ENCODE peak calls at places on chromosomes 12 and 14, in six cellular contexts. One of them, this sample, is unnamed. For H3K9me3, the result is how much of the 10 kb centered on the place peaks cover.

GRCh38 chr14:102878970-102879460 is 43.4 kb upstream of the AMN start:
- DNase-seq in stomach: no peak
- DNase-seq in Peyer's patch: no peak
- DNase-seq in HAP-1: no peak
- DNase-seq in upper lobe of right lung: no peak
- DNase-seq in left ventricle myocardium inferior: no peak
- DNase-seq in this sample: no peak

GRCh38 chr12:87866602-87867292 is 162.5 kb downstream of the C12orf50 start:
- DNase-seq in stomach: no peak
- DNase-seq in Peyer's patch: no peak
- DNase-seq in HAP-1: peak
- DNase-seq in upper lobe of right lung: no peak
- DNase-seq in left ventricle myocardium inferior: no peak
- DNase-seq in this sample: no peak

GRCh38 chr14:78701246-78701645 is 531.1 kb downstream of the NRXN3 start:
- DNase-seq in stomach: no peak
- DNase-seq in Peyer's patch: no peak
- DNase-seq in HAP-1: no peak
- DNase-seq in upper lobe of right lung: no peak
- DNase-seq in left ventricle myocardium inferior: no peak
- DNase-seq in this sample: no peak

GRCh38 chr14:94628578-94628977 is 16.4 kb downstream of the SERPINA3 start:
- DNase-seq in stomach: no peak
- DNase-seq in Peyer's patch: no peak
- DNase-seq in HAP-1: no peak
- DNase-seq in upper lobe of right lung: no peak
- DNase-seq in left ventricle myocardium inferior: no peak
- DNase-seq in this sample: no peak

GRCh38 chr12:47527816-47528215 is 178.0 kb downstream of the RPAP3 start:
- DNase-seq in stomach: no peak
- DNase-seq in Peyer's patch: no peak
- DNase-seq in HAP-1: no peak
- DNase-seq in upper lobe of right lung: no peak
- DNase-seq in left ventricle myocardium inferior: no peak
- DNase-seq in this sample: no peak

GRCh38 chr14:71190691-71191090 is 283.4 kb downstream of the PCNX1 start:
- DNase-seq in stomach: no peak
- DNase-seq in Peyer's patch: no peak
- DNase-seq in HAP-1: peak
- DNase-seq in upper lobe of right lung: no peak
- DNase-seq in left ventricle myocardium inferior: no peak
- DNase-seq in this sample: no peak

GRCh38 chr12:128820723-128821432 is 2.9 kb downstream of the SLC15A4 start:
- DNase-seq in stomach: peak
- DNase-seq in Peyer's patch: peak
- DNase-seq in HAP-1: no peak
- DNase-seq in upper lobe of right lung: no peak
- DNase-seq in left ventricle myocardium inferior: peak
- DNase-seq in this sample: no peak

GRCh38 chr12:27342551-27342950 is 9.9 kb downstream of the BMAL2 start:
- DNase-seq in stomach: no peak
- DNase-seq in Peyer's patch: no peak
- DNase-seq in HAP-1: no peak
- DNase-seq in upper lobe of right lung: no peak
- DNase-seq in left ventricle myocardium inferior: no peak
- DNase-seq in this sample: no peak

GRCh38 chr12:53050426-53051057 is 677 bp downstream of the TNS2 start:
- DNase-seq in stomach: peak
- DNase-seq in Peyer's patch: no peak
- DNase-seq in HAP-1: no peak
- DNase-seq in upper lobe of right lung: no peak
- DNase-seq in left ventricle myocardium inferior: no peak
- DNase-seq in this sample: no peak

GRCh38 chr12:916240-916639 is 33.3 kb downstream of the RAD52 start:
- DNase-seq in stomach: no peak
- DNase-seq in Peyer's patch: peak
- DNase-seq in HAP-1: no peak
- DNase-seq in upper lobe of right lung: no peak
- DNase-seq in left ventricle myocardium inferior: peak
- DNase-seq in this sample: no peak

GRCh38 chr12:122866379-122866778 is 29.5 kb downstream of the VPS37B start:
- DNase-seq in stomach: peak
- DNase-seq in Peyer's patch: no peak
- DNase-seq in HAP-1: no peak
- DNase-seq in upper lobe of right lung: peak
- DNase-seq in left ventricle myocardium inferior: no peak
- DNase-seq in this sample: no peak

GRCh38 chr14:76333664-76334063 is 42.3 kb upstream of the ESRRB start:
- DNase-seq in stomach: no peak
- DNase-seq in Peyer's patch: no peak
- DNase-seq in HAP-1: no peak
- DNase-seq in upper lobe of right lung: peak
- DNase-seq in left ventricle myocardium inferior: no peak
- DNase-seq in this sample: no peak

GRCh38 chr14:20622816-20623291 is 18.6 kb downstream of the OR6S1 start:
- DNase-seq in stomach: no peak
- DNase-seq in Peyer's patch: no peak
- DNase-seq in HAP-1: no peak
- DNase-seq in upper lobe of right lung: peak
- DNase-seq in left ventricle myocardium inferior: no peak
- DNase-seq in this sample: no peak

GRCh38 chr14:61262082-61262481 is 19.1 kb downstream of the TMEM30B start:
- DNase-seq in stomach: no peak
- DNase-seq in Peyer's patch: no peak
- DNase-seq in HAP-1: no peak
- DNase-seq in upper lobe of right lung: no peak
- DNase-seq in left ventricle myocardium inferior: no peak
- DNase-seq in this sample: no peak

GRCh38 chr12:50690923-50691322 is 73.0 kb upstream of the ATF1 start:
- DNase-seq in stomach: no peak
- DNase-seq in Peyer's patch: no peak
- DNase-seq in HAP-1: peak
- DNase-seq in upper lobe of right lung: no peak
- DNase-seq in left ventricle myocardium inferior: peak
- DNase-seq in this sample: peak

GRCh38 chr12:50537538-50537919 is 32.7 kb downstream of the DIP2B start:
- DNase-seq in stomach: no peak
- DNase-seq in Peyer's patch: no peak
- DNase-seq in HAP-1: no peak
- DNase-seq in upper lobe of right lung: no peak
- DNase-seq in left ventricle myocardium inferior: no peak
- DNase-seq in this sample: no peak

GRCh38 chr12:91687052-91688017 is 458.3 kb downstream of the BTG1 start:
- DNase-seq in stomach: no peak
- DNase-seq in Peyer's patch: no peak
- DNase-seq in HAP-1: no peak
- DNase-seq in upper lobe of right lung: no peak
- DNase-seq in left ventricle myocardium inferior: no peak
- DNase-seq in this sample: no peak

GRCh38 chr12:65649126-65649525 is 175.2 kb upstream of the HMGA2 start:
- DNase-seq in stomach: no peak
- DNase-seq in Peyer's patch: no peak
- DNase-seq in HAP-1: no peak
- DNase-seq in upper lobe of right lung: no peak
- DNase-seq in left ventricle myocardium inferior: no peak
- DNase-seq in this sample: no peak

GRCh38 chr12:121975029-121975428 is 46.7 kb upstream of the BCL7A start:
- DNase-seq in stomach: no peak
- DNase-seq in Peyer's patch: no peak
- DNase-seq in HAP-1: no peak
- DNase-seq in upper lobe of right lung: no peak
- DNase-seq in left ventricle myocardium inferior: no peak
- DNase-seq in this sample: no peak

GRCh38 chr14:101740981-101741380 is 20.5 kb upstream of the PPP2R5C start:
- DNase-seq in stomach: no peak
- DNase-seq in Peyer's patch: no peak
- DNase-seq in HAP-1: no peak
- DNase-seq in upper lobe of right lung: no peak
- DNase-seq in left ventricle myocardium inferior: no peak
- DNase-seq in this sample: no peak

GRCh38 chr14:102980409-102980810 is 57.9 kb downstream of the AMN start:
- DNase-seq in stomach: no peak
- DNase-seq in Peyer's patch: no peak
- DNase-seq in HAP-1: no peak
- DNase-seq in upper lobe of right lung: no peak
- DNase-seq in left ventricle myocardium inferior: no peak
- DNase-seq in this sample: no peak

GRCh38 chr12:27191531-27191930 is 52.6 kb upstream of the STK38L start:
- DNase-seq in stomach: no peak
- DNase-seq in Peyer's patch: no peak
- DNase-seq in HAP-1: no peak
- DNase-seq in upper lobe of right lung: no peak
- DNase-seq in left ventricle myocardium inferior: no peak
- DNase-seq in this sample: no peak

GRCh38 chr12:125079943-125080645 is 14.9 kb downstream of the AACS start:
- DNase-seq in stomach: no peak
- DNase-seq in Peyer's patch: no peak
- DNase-seq in HAP-1: no peak
- DNase-seq in upper lobe of right lung: peak
- DNase-seq in left ventricle myocardium inferior: peak
- DNase-seq in this sample: peak

GRCh38 chr14:35985504-35986218 is 159.5 kb downstream of the BRMS1L start:
- DNase-seq in stomach: no peak
- DNase-seq in Peyer's patch: no peak
- DNase-seq in HAP-1: no peak
- DNase-seq in upper lobe of right lung: no peak
- DNase-seq in left ventricle myocardium inferior: no peak
- DNase-seq in this sample: no peak

GRCh38 chr12:129606239-129606638 is 297.6 kb downstream of the TMEM132D start:
- DNase-seq in stomach: no peak
- DNase-seq in Peyer's patch: no peak
- DNase-seq in HAP-1: no peak
- DNase-seq in upper lobe of right lung: no peak
- DNase-seq in left ventricle myocardium inferior: no peak
- DNase-seq in this sample: peak

GRCh38 chr12:3658327-3659163 is 94.4 kb downstream of the CRACR2A start:
- DNase-seq in stomach: peak
- DNase-seq in Peyer's patch: no peak
- DNase-seq in HAP-1: peak
- DNase-seq in upper lobe of right lung: no peak
- DNase-seq in left ventricle myocardium inferior: no peak
- DNase-seq in this sample: no peak

GRCh38 chr12:124346425-124347168 is 51.7 kb downstream of the RFLNA start:
- DNase-seq in stomach: no peak
- DNase-seq in Peyer's patch: no peak
- DNase-seq in HAP-1: no peak
- DNase-seq in upper lobe of right lung: no peak
- DNase-seq in left ventricle myocardium inferior: no peak
- DNase-seq in this sample: no peak

GRCh38 chr12:122366685-122367475 is 55.6 kb downstream of the CLIP1 start:
- DNase-seq in stomach: no peak
- DNase-seq in Peyer's patch: no peak
- DNase-seq in HAP-1: no peak
- DNase-seq in upper lobe of right lung: no peak
- DNase-seq in left ventricle myocardium inferior: no peak
- DNase-seq in this sample: peak

GRCh38 chr12:116916714-116917114 is 6.0 kb downstream of the FBXW8 start:
- DNase-seq in stomach: peak
- DNase-seq in Peyer's patch: no peak
- DNase-seq in HAP-1: peak
- DNase-seq in upper lobe of right lung: peak
- DNase-seq in left ventricle myocardium inferior: no peak
- DNase-seq in this sample: no peak

GRCh38 chr12:8698132-8698829 is 490 bp downstream of the RIMKLB start:
- DNase-seq in stomach: peak
- DNase-seq in Peyer's patch: peak
- DNase-seq in HAP-1: peak
- DNase-seq in upper lobe of right lung: peak
- DNase-seq in left ventricle myocardium inferior: peak
- DNase-seq in this sample: peak

GRCh38 chr14:95577875-95578274 is 43.0 kb downstream of the GLRX5 start:
- DNase-seq in stomach: no peak
- DNase-seq in Peyer's patch: no peak
- DNase-seq in HAP-1: no peak
- DNase-seq in upper lobe of right lung: no peak
- DNase-seq in left ventricle myocardium inferior: no peak
- DNase-seq in this sample: no peak

GRCh38 chr12:79707830-79708229 is 17.1 kb upstream of the PAWR start:
- DNase-seq in stomach: no peak
- DNase-seq in Peyer's patch: no peak
- DNase-seq in HAP-1: no peak
- DNase-seq in upper lobe of right lung: no peak
- DNase-seq in left ventricle myocardium inferior: no peak
- DNase-seq in this sample: no peak

GRCh38 chr12:126989532-126989931 is 1277.4 kb upstream of the TMEM132C start:
- DNase-seq in stomach: no peak
- DNase-seq in Peyer's patch: no peak
- DNase-seq in HAP-1: no peak
- DNase-seq in upper lobe of right lung: no peak
- DNase-seq in left ventricle myocardium inferior: no peak
- DNase-seq in this sample: no peak
- H3K9me3 ChIP-seq in stomach: under half
- H3K9me3 ChIP-seq in Peyer's patch: under half
- H3K9me3 ChIP-seq in HAP-1: under half
- H3K9me3 ChIP-seq in upper lobe of right lung: under half
- H3K9me3 ChIP-seq in left ventricle myocardium inferior: under half
- H3K9me3 ChIP-seq in this sample: under half

GRCh38 chr14:24678801-24679247 is 44.8 kb upstream of the GZMB start:
- DNase-seq in stomach: peak
- DNase-seq in Peyer's patch: peak
- DNase-seq in HAP-1: peak
- DNase-seq in upper lobe of right lung: peak
- DNase-seq in left ventricle myocardium inferior: peak
- DNase-seq in this sample: peak
- H3K9me3 ChIP-seq in stomach: under half
- H3K9me3 ChIP-seq in Peyer's patch: under half
- H3K9me3 ChIP-seq in HAP-1: under half
- H3K9me3 ChIP-seq in upper lobe of right lung: under half
- H3K9me3 ChIP-seq in left ventricle myocardium inferior: under half
- H3K9me3 ChIP-seq in this sample: under half

GRCh38 chr14:105929327-105930081 is 403.1 kb downstream of the TMEM121 start:
- DNase-seq in stomach: no peak
- DNase-seq in Peyer's patch: no peak
- DNase-seq in HAP-1: no peak
- DNase-seq in upper lobe of right lung: peak
- DNase-seq in left ventricle myocardium inferior: no peak
- DNase-seq in this sample: no peak
- H3K9me3 ChIP-seq in stomach: under half
- H3K9me3 ChIP-seq in Peyer's patch: under half
- H3K9me3 ChIP-seq in HAP-1: under half
- H3K9me3 ChIP-seq in upper lobe of right lung: under half
- H3K9me3 ChIP-seq in left ventricle myocardium inferior: under half
- H3K9me3 ChIP-seq in this sample: under half

GRCh38 chr12:132923356-132923909 is 32.7 kb downstream of the ZNF605 start:
- DNase-seq in stomach: no peak
- DNase-seq in Peyer's patch: no peak
- DNase-seq in HAP-1: no peak
- DNase-seq in upper lobe of right lung: no peak
- DNase-seq in left ventricle myocardium inferior: no peak
- DNase-seq in this sample: no peak
- H3K9me3 ChIP-seq in stomach: half or more
- H3K9me3 ChIP-seq in Peyer's patch: under half
- H3K9me3 ChIP-seq in HAP-1: under half
- H3K9me3 ChIP-seq in upper lobe of right lung: half or more
- H3K9me3 ChIP-seq in left ventricle myocardium inferior: half or more
- H3K9me3 ChIP-seq in this sample: under half

GRCh38 chr12:31880340-31880739 is 78.9 kb upstream of the RESF1 start:
- DNase-seq in stomach: no peak
- DNase-seq in Peyer's patch: no peak
- DNase-seq in HAP-1: no peak
- DNase-seq in upper lobe of right lung: no peak
- DNase-seq in left ventricle myocardium inferior: no peak
- DNase-seq in this sample: no peak
- H3K9me3 ChIP-seq in stomach: under half
- H3K9me3 ChIP-seq in Peyer's patch: under half
- H3K9me3 ChIP-seq in HAP-1: under half
- H3K9me3 ChIP-seq in upper lobe of right lung: under half
- H3K9me3 ChIP-seq in left ventricle myocardium inferior: under half
- H3K9me3 ChIP-seq in this sample: under half